ENCODE peak calls at places on chromosome 1, in six cellular contexts. One of them, this sample, is unnamed.

GRCh38 chr1:39409055-39409816 is 82.2 kb upstream of the BMP8A start:
- DNase-seq in activated CD4-positive, alpha-beta T cell treated with anti-CD3 and anti-CD28 coated beads, Interleukin-2, amount 10 ng/mL, durations not matched to agents 7 days and 5 days: peak
- DNase-seq in foreskin fibroblast: peak
- DNase-seq in Right ventricle myocardium superior: peak
- DNase-seq in neural progenitor cell: peak
- DNase-seq in iPS-NIHi11: peak
- DNase-seq in this sample: peak

GRCh38 chr1:5447479-5448070 is 544.6 kb downstream of the NPHP4 start:
- DNase-seq in activated CD4-positive, alpha-beta T cell treated with anti-CD3 and anti-CD28 coated beads, Interleukin-2, amount 10 ng/mL, durations not matched to agents 7 days and 5 days: no peak
- DNase-seq in foreskin fibroblast: no peak
- DNase-seq in Right ventricle myocardium superior: no peak
- DNase-seq in neural progenitor cell: no peak
- DNase-seq in iPS-NIHi11: no peak
- DNase-seq in this sample: no peak

GRCh38 chr1:219296430-219296850 is 122.8 kb downstream of the LYPLAL1 start:
- DNase-seq in activated CD4-positive, alpha-beta T cell treated with anti-CD3 and anti-CD28 coated beads, Interleukin-2, amount 10 ng/mL, durations not matched to agents 7 days and 5 days: no peak
- DNase-seq in foreskin fibroblast: no peak
- DNase-seq in Right ventricle myocardium superior: no peak
- DNase-seq in neural progenitor cell: no peak
- DNase-seq in iPS-NIHi11: no peak
- DNase-seq in this sample: no peak

GRCh38 chr1:156897078-156897825 is 3.7 kb downstream of the PEAR1 start:
- DNase-seq in activated CD4-positive, alpha-beta T cell treated with anti-CD3 and anti-CD28 coated beads, Interleukin-2, amount 10 ng/mL, durations not matched to agents 7 days and 5 days: no peak
- DNase-seq in foreskin fibroblast: no peak
- DNase-seq in Right ventricle myocardium superior: no peak
- DNase-seq in neural progenitor cell: no peak
- DNase-seq in iPS-NIHi11: no peak
- DNase-seq in this sample: no peak

GRCh38 chr1:166165661-166166399 is 971 bp downstream of the FAM78B start:
- DNase-seq in activated CD4-positive, alpha-beta T cell treated with anti-CD3 and anti-CD28 coated beads, Interleukin-2, amount 10 ng/mL, durations not matched to agents 7 days and 5 days: no peak
- DNase-seq in foreskin fibroblast: no peak
- DNase-seq in Right ventricle myocardium superior: peak
- DNase-seq in neural progenitor cell: peak
- DNase-seq in iPS-NIHi11: peak
- DNase-seq in this sample: no peak

GRCh38 chr1:79262745-79263258 is 256.3 kb upstream of the ADGRL4 start:
- DNase-seq in activated CD4-positive, alpha-beta T cell treated with anti-CD3 and anti-CD28 coated beads, Interleukin-2, amount 10 ng/mL, durations not matched to agents 7 days and 5 days: no peak
- DNase-seq in foreskin fibroblast: no peak
- DNase-seq in Right ventricle myocardium superior: no peak
- DNase-seq in neural progenitor cell: peak
- DNase-seq in iPS-NIHi11: peak
- DNase-seq in this sample: no peak

GRCh38 chr1:118785246-118785645 is 202.9 kb downstream of the TBX15 start:
- DNase-seq in activated CD4-positive, alpha-beta T cell treated with anti-CD3 and anti-CD28 coated beads, Interleukin-2, amount 10 ng/mL, durations not matched to agents 7 days and 5 days: no peak
- DNase-seq in foreskin fibroblast: no peak
- DNase-seq in Right ventricle myocardium superior: no peak
- DNase-seq in neural progenitor cell: peak
- DNase-seq in iPS-NIHi11: no peak
- DNase-seq in this sample: no peak

GRCh38 chr1:183227963-183228649 is 42.0 kb downstream of the LAMC2 start:
- DNase-seq in activated CD4-positive, alpha-beta T cell treated with anti-CD3 and anti-CD28 coated beads, Interleukin-2, amount 10 ng/mL, durations not matched to agents 7 days and 5 days: peak
- DNase-seq in foreskin fibroblast: no peak
- DNase-seq in Right ventricle myocardium superior: peak
- DNase-seq in neural progenitor cell: peak
- DNase-seq in iPS-NIHi11: peak
- DNase-seq in this sample: no peak

GRCh38 chr1:183289104-183289503 is 103.0 kb downstream of the LAMC2 start:
- DNase-seq in activated CD4-positive, alpha-beta T cell treated with anti-CD3 and anti-CD28 coated beads, Interleukin-2, amount 10 ng/mL, durations not matched to agents 7 days and 5 days: no peak
- DNase-seq in foreskin fibroblast: no peak
- DNase-seq in Right ventricle myocardium superior: peak
- DNase-seq in neural progenitor cell: no peak
- DNase-seq in iPS-NIHi11: no peak
- DNase-seq in this sample: no peak

GRCh38 chr1:53182111-53182593 is 14.5 kb upstream of the CPT2 start:
- DNase-seq in activated CD4-positive, alpha-beta T cell treated with anti-CD3 and anti-CD28 coated beads, Interleukin-2, amount 10 ng/mL, durations not matched to agents 7 days and 5 days: peak
- DNase-seq in foreskin fibroblast: peak
- DNase-seq in Right ventricle myocardium superior: peak
- DNase-seq in neural progenitor cell: peak
- DNase-seq in iPS-NIHi11: peak
- DNase-seq in this sample: peak

GRCh38 chr1:226365831-226366231 is 42.1 kb downstream of the PARP1 start:
- DNase-seq in activated CD4-positive, alpha-beta T cell treated with anti-CD3 and anti-CD28 coated beads, Interleukin-2, amount 10 ng/mL, durations not matched to agents 7 days and 5 days: no peak
- DNase-seq in foreskin fibroblast: peak
- DNase-seq in Right ventricle myocardium superior: no peak
- DNase-seq in neural progenitor cell: no peak
- DNase-seq in iPS-NIHi11: no peak
- DNase-seq in this sample: no peak

GRCh38 chr1:154736840-154737239 is 128.9 kb upstream of the ADAR start:
- DNase-seq in activated CD4-positive, alpha-beta T cell treated with anti-CD3 and anti-CD28 coated beads, Interleukin-2, amount 10 ng/mL, durations not matched to agents 7 days and 5 days: no peak
- DNase-seq in foreskin fibroblast: peak
- DNase-seq in Right ventricle myocardium superior: no peak
- DNase-seq in neural progenitor cell: no peak
- DNase-seq in iPS-NIHi11: no peak
- DNase-seq in this sample: no peak

GRCh38 chr1:66271216-66271903 is 262.6 kb upstream of the SGIP1 start:
- DNase-seq in activated CD4-positive, alpha-beta T cell treated with anti-CD3 and anti-CD28 coated beads, Interleukin-2, amount 10 ng/mL, durations not matched to agents 7 days and 5 days: peak
- DNase-seq in foreskin fibroblast: peak
- DNase-seq in Right ventricle myocardium superior: peak
- DNase-seq in neural progenitor cell: peak
- DNase-seq in iPS-NIHi11: peak
- DNase-seq in this sample: peak

GRCh38 chr1:234270103-234270502 is 103.2 kb upstream of the COA6 start:
- DNase-seq in activated CD4-positive, alpha-beta T cell treated with anti-CD3 and anti-CD28 coated beads, Interleukin-2, amount 10 ng/mL, durations not matched to agents 7 days and 5 days: no peak
- DNase-seq in foreskin fibroblast: no peak
- DNase-seq in Right ventricle myocardium superior: no peak
- DNase-seq in neural progenitor cell: no peak
- DNase-seq in iPS-NIHi11: no peak
- DNase-seq in this sample: no peak

GRCh38 chr1:50060279-50060678 is 36.5 kb upstream of the AGBL4 start:
- DNase-seq in activated CD4-positive, alpha-beta T cell treated with anti-CD3 and anti-CD28 coated beads, Interleukin-2, amount 10 ng/mL, durations not matched to agents 7 days and 5 days: no peak
- DNase-seq in foreskin fibroblast: no peak
- DNase-seq in Right ventricle myocardium superior: no peak
- DNase-seq in neural progenitor cell: no peak
- DNase-seq in iPS-NIHi11: no peak
- DNase-seq in this sample: no peak

GRCh38 chr1:31576743-31577455 is 584 bp downstream of the TINAGL1 start:
- DNase-seq in activated CD4-positive, alpha-beta T cell treated with anti-CD3 and anti-CD28 coated beads, Interleukin-2, amount 10 ng/mL, durations not matched to agents 7 days and 5 days: peak
- DNase-seq in foreskin fibroblast: no peak
- DNase-seq in Right ventricle myocardium superior: no peak
- DNase-seq in neural progenitor cell: no peak
- DNase-seq in iPS-NIHi11: no peak
- DNase-seq in this sample: no peak

GRCh38 chr1:17289756-17290155 is 18.2 kb upstream of the PADI4 start:
- DNase-seq in activated CD4-positive, alpha-beta T cell treated with anti-CD3 and anti-CD28 coated beads, Interleukin-2, amount 10 ng/mL, durations not matched to agents 7 days and 5 days: no peak
- DNase-seq in foreskin fibroblast: no peak
- DNase-seq in Right ventricle myocardium superior: no peak
- DNase-seq in neural progenitor cell: no peak
- DNase-seq in iPS-NIHi11: no peak
- DNase-seq in this sample: no peak

GRCh38 chr1:15172405-15173259 is 19.1 kb downstream of the TMEM51 start:
- DNase-seq in activated CD4-positive, alpha-beta T cell treated with anti-CD3 and anti-CD28 coated beads, Interleukin-2, amount 10 ng/mL, durations not matched to agents 7 days and 5 days: no peak
- DNase-seq in foreskin fibroblast: no peak
- DNase-seq in Right ventricle myocardium superior: no peak
- DNase-seq in neural progenitor cell: no peak
- DNase-seq in iPS-NIHi11: no peak
- DNase-seq in this sample: no peak